ENCODE peak calls at places on chromosomes 12 and 14, in ten cellular contexts. L is PC-9, H is spleen, Z is colonic mucosa, K is transverse colon, P is HCT116, G is PC-3, I is HepG2, C is osteoblast, S is SK-N-SH. B is an unnamed sample.

GRCh38 chr12:110550981-110551380 is 32.1 kb downstream of the PPTC7 start:
- DNase-seq in L (no peak), H (no peak), Z (no peak), K (no peak), P (no peak), G (no peak), I (no peak), C (no peak), S (no peak), B (no peak)

GRCh38 chr14:101002738-101003137 is 99.2 kb upstream of the RTL1 start:
- DNase-seq in L (no peak), H (peak; percentile 17), Z (no peak), K (no peak), P (no peak), G (no peak), I (no peak), C (no peak), S (no peak), B (no peak)

GRCh38 chr12:102702447-102703114 is 214.5 kb downstream of the PAH start:
- DNase-seq in L (peak; percentile 39), H (no peak), Z (no peak), K (peak; percentile 29), P (peak; percentile 36), G (peak; percentile 25), I (peak; percentile 54), C (peak; percentile 89), S (peak; percentile 48), B (peak; percentile 27)

GRCh38 chr12:7346571-7347225 is 42.8 kb downstream of the ACSM4 start:
- DNase-seq in L (no peak), H (no peak), Z (no peak), K (no peak), P (no peak), G (no peak), I (no peak), C (no peak), S (no peak), B (no peak)

GRCh38 chr14:85248881-85249635 is 280.9 kb upstream of the FLRT2 start:
- DNase-seq in L (peak; percentile 48), H (no peak), Z (no peak), K (no peak), P (no peak), G (peak; percentile 43), I (no peak), C (no peak), S (no peak), B (no peak)

GRCh38 chr14:83825836-83826235 is 1704.1 kb upstream of the FLRT2 start:
- DNase-seq in L (no peak), H (no peak), Z (no peak), K (no peak), P (no peak), G (no peak), I (no peak), C (no peak), S (no peak), B (no peak)

GRCh38 chr12:21573733-21574358 is 30.8 kb downstream of the GYS2 start:
- DNase-seq in L (no peak), H (no peak), Z (no peak), K (no peak), P (no peak), G (no peak), I (no peak), C (no peak), S (no peak), B (no peak)

GRCh38 chr14:102875652-102876051 is 46.8 kb upstream of the AMN start:
- DNase-seq in L (no peak), H (no peak), Z (no peak), K (no peak), P (no peak), G (no peak), I (no peak), C (peak; percentile 85), S (no peak), B (no peak)

GRCh38 chr12:124315316-124315924 is 20.5 kb downstream of the RFLNA start:
- DNase-seq in L (no peak), H (no peak), Z (no peak), K (no peak), P (no peak), G (no peak), I (no peak), C (no peak), S (no peak), B (no peak)

GRCh38 chr12:42284157-42284556 is 41.7 kb downstream of the ZCRB1 start:
- DNase-seq in L (no peak), H (no peak), Z (no peak), K (no peak), P (no peak), G (no peak), I (no peak), C (no peak), S (no peak), B (no peak)

GRCh38 chr14:36553650-36554260 is 28.7 kb downstream of the NKX2-8 start:
- DNase-seq in L (peak; percentile 36), H (no peak), Z (no peak), K (no peak), P (peak; percentile 41), G (peak; percentile 72), I (peak; percentile 65), C (peak; percentile 47), S (peak; percentile 45), B (peak; percentile 27)

GRCh38 chr14:74562515-74563232 is 49.4 kb downstream of the LTBP2 start:
- DNase-seq in L (no peak), H (peak; percentile 8), Z (no peak), K (no peak), P (no peak), G (no peak), I (peak; percentile 40), C (peak; percentile 85), S (no peak), B (no peak)

GRCh38 chr12:76720068-76720467 is 43.8 kb upstream of the ZDHHC17 start:
- DNase-seq in L (peak; percentile 57), H (no peak), Z (no peak), K (no peak), P (no peak), G (peak; percentile 62), I (no peak), C (no peak), S (no peak), B (no peak)

GRCh38 chr12:24778486-24779304 is 170.2 kb downstream of the BCAT1 start:
- DNase-seq in L (no peak), H (no peak), Z (no peak), K (no peak), P (no peak), G (peak; percentile 12), I (peak; percentile 58), C (no peak), S (peak; percentile 11), B (peak; percentile 11)

GRCh38 chr12:132426349-132427176 is 63.4 kb upstream of the FBRSL1 start:
- DNase-seq in L (no peak), H (no peak), Z (no peak), K (no peak), P (no peak), G (no peak), I (peak; percentile 47), C (no peak), S (no peak), B (no peak)

GRCh38 chr14:49720744-49721143 is 27.8 kb downstream of the KLHDC1 start:
- DNase-seq in L (no peak), H (no peak), Z (no peak), K (no peak), P (no peak), G (no peak), I (no peak), C (no peak), S (no peak), B (no peak)

GRCh38 chr12:113221997-113222729 is 899 bp downstream of the TPCN1 start:
- DNase-seq in L (peak; percentile 53), H (peak; percentile 41), Z (no peak), K (no peak), P (no peak), G (peak; percentile 25), I (no peak), C (peak; percentile 62), S (no peak), B (no peak)

GRCh38 chr14:64733321-64733720 is 29.1 kb downstream of the PLEKHG3 start:
- DNase-seq in L (no peak), H (peak; percentile 34), Z (no peak), K (no peak), P (no peak), G (no peak), I (no peak), C (no peak), S (no peak), B (no peak)
- H3K36me3 ChIP-seq in L (peaks cover 12% of the 10 kb centered on the region), H (peaks cover 67% of the 10 kb centered on the region), Z (no peaks in the 10 kb centered on the region), K (no peaks in the 10 kb centered on the region), P (peaks cover 27% of the 10 kb centered on the region), G (peaks cover 33% of the 10 kb centered on the region), I (peaks cover 10% of the 10 kb centered on the region), C (no peaks in the 10 kb centered on the region), S (no peaks in the 10 kb centered on the region), B (peaks cover 9% of the 10 kb centered on the region)

GRCh38 chr14:89954045-89955021 is at the start of gene EFCAB11:
- DNase-seq in L (peak; percentile 93), H (peak; percentile 98), Z (peak; percentile 98), K (peak; percentile 97), P (peak; percentile 97), G (peak; percentile 99), I (peak; percentile 98), C (peak; percentile 95), S (peak; percentile 92), B (peak; percentile 97)

GRCh38 chr14:89955022-89955414 is 488 bp upstream of the EFCAB11 start:
- DNase-seq in L (no peak), H (no peak), Z (no peak), K (no peak), P (no peak), G (peak; percentile 24), I (no peak), C (no peak), S (no peak), B (no peak)

GRCh38 chr14:89955418-89956293 is at the start of gene TDP1:
- DNase-seq in L (peak; percentile 81), H (peak; percentile 100), Z (peak; percentile 99), K (peak; percentile 98), P (peak; percentile 91), G (peak; percentile 96), I (peak; percentile 91), C (peak; percentile 96), S (peak; percentile 97), B (peak; percentile 91)

GRCh38 chr14:89952581-89952980 is 1.9 kb downstream of the EFCAB11 start:
- DNase-seq in L (no peak), H (no peak), Z (no peak), K (no peak), P (no peak), G (no peak), I (no peak), C (no peak), S (no peak), B (no peak)

GRCh38 chr14:89953602-89954001 is 928 bp downstream of the EFCAB11 start:
- DNase-seq in L (no peak), H (no peak), Z (no peak), K (no peak), P (no peak), G (no peak), I (no peak), C (peak; percentile 3), S (no peak), B (no peak)
- H3K27ac ChIP-seq in L (no peak overlapping the region), H (no peak overlapping the region), Z (no peak overlapping the region), K (no peak overlapping the region), P (peak overlapping the region; percentile 82), G (no peak overlapping the region), I (peak overlapping the region; percentile 85), C (peak overlapping the region; percentile 88), S (peak overlapping the region; percentile 94), B (peak overlapping the region; percentile 52)

GRCh38 chr12:109261087-109261486 is 48.0 kb downstream of the FOXN4 start:
- DNase-seq in L (no peak), H (no peak), Z (no peak), K (no peak), P (no peak), G (no peak), I (no peak), C (peak; percentile 4), S (no peak), B (no peak)
- H3K4me1 ChIP-seq in L (no peaks in the 10 kb centered on the region), H (no peaks in the 10 kb centered on the region), Z (no peaks in the 10 kb centered on the region), K (no peaks in the 10 kb centered on the region), P (peaks cover 13% of the 10 kb centered on the region), G (peaks cover 3% of the 10 kb centered on the region), I (no peaks in the 10 kb centered on the region), C (no peaks in the 10 kb centered on the region), S (peaks cover 5% of the 10 kb centered on the region), B (no peaks in the 10 kb centered on the region)

GRCh38 chr14:55611859-55612258 is 31.9 kb downstream of the KTN1 start:
- DNase-seq in L (no peak), H (no peak), Z (no peak), K (no peak), P (no peak), G (peak; percentile 47), I (no peak), C (no peak), S (no peak), B (no peak)
- H3K36me3 ChIP-seq in L (peaks cover 23% of the 10 kb centered on the region), H (peaks cover 48% of the 10 kb centered on the region), Z (no peaks in the 10 kb centered on the region), K (no peaks in the 10 kb centered on the region), P (peaks cover 18% of the 10 kb centered on the region), G (peaks cover 26% of the 10 kb centered on the region), I (peaks cover 6% of the 10 kb centered on the region), C (peaks cover 9% of the 10 kb centered on the region), S (peaks cover 26% of the 10 kb centered on the region), B (peaks cover 41% of the 10 kb centered on the region)